ENCODE peak calls at places on chromosome 14, in seven cellular contexts. B is activated B cell treated with CpG ODN at 0.5 μM for 24 hours; O is stomach; A is cardiac fibroblast; E is MM.1S; M is CD8-positive, alpha-beta T cell; Y is cardiac muscle cell. W is an unnamed sample.

GRCh38 chr14:76577837-76578236 is 183.4 kb upstream of the VASH1 start:
- DNase-seq in E (no peak), O (no peak), Y (no peak), B (no peak), A (no peak), M (no peak), W (no peak)

GRCh38 chr14:24094839-24095195 is 706 bp downstream of the PCK2 start:
- DNase-seq in O (no peak), Y (peak), E (no peak), M (no peak), B (no peak), A (peak), W (no peak)

GRCh38 chr14:86935241-86935640 is 1057.7 kb downstream of the GALC start:
- DNase-seq in Y (peak), O (no peak), E (no peak), M (no peak), A (no peak), B (no peak), W (no peak)

GRCh38 chr14:36426836-36427235 is 93.2 kb downstream of the NKX2-1 start:
- DNase-seq in M (no peak), B (no peak), A (no peak), O (no peak), E (no peak), Y (no peak), W (no peak)

GRCh38 chr14:102131741-102132140 is 8.0 kb upstream of the WDR20 start:
- DNase-seq in M (no peak), A (no peak), B (no peak), Y (no peak), E (no peak), O (no peak), W (no peak)

GRCh38 chr14:50527970-50528369 is 4.4 kb downstream of the MAP4K5 start:
- DNase-seq in E (no peak), A (peak), Y (no peak), B (no peak), M (no peak), O (no peak), W (no peak)

GRCh38 chr14:73236157-73236556 is 1.1 kb upstream of the PAPLN start:
- DNase-seq in M (no peak), Y (no peak), A (no peak), E (no peak), B (no peak), O (no peak), W (no peak)

GRCh38 chr14:73717998-73718741 is 4.0 kb upstream of the PNMA1 start:
- DNase-seq in O (no peak), A (peak), B (no peak), E (no peak), M (no peak), Y (no peak), W (no peak)

GRCh38 chr14:102184678-102185040 is 45.0 kb downstream of the WDR20 start:
- DNase-seq in B (no peak), A (no peak), E (no peak), O (no peak), M (no peak), Y (no peak), W (no peak)

GRCh38 chr14:34781242-34781641 is 66.8 kb upstream of the CFL2 start:
- DNase-seq in Y (peak), B (no peak), E (no peak), M (no peak), A (peak), O (no peak), W (no peak)

GRCh38 chr14:100588671-100589070 is 1.5 kb upstream of the BEGAIN start:
- DNase-seq in A (no peak), O (no peak), B (no peak), Y (no peak), M (no peak), E (no peak), W (no peak)

GRCh38 chr14:97846156-97846555 is 1049.0 kb downstream of the VRK1 start:
- DNase-seq in Y (no peak), O (no peak), M (no peak), A (no peak), E (no peak), B (no peak), W (no peak)

GRCh38 chr14:55914771-55915170 is 203.4 kb upstream of the PELI2 start:
- DNase-seq in E (no peak), Y (peak), M (no peak), B (no peak), A (peak), O (no peak), W (no peak)

GRCh38 chr14:90523961-90524875 is 127.4 kb downstream of the CALM1 start:
- DNase-seq in Y (no peak), A (no peak), M (no peak), E (no peak), O (no peak), B (no peak), W (no peak)
- TF ChIP-seq CTCF in Y (no peak), A (no peak), M (no peak), E (no peak), O (no peak), B (no peak), W (no peak)

GRCh38 chr14:78790262-78790661 is 620.1 kb downstream of the NRXN3 start:
- DNase-seq in B (no peak), M (no peak), Y (no peak), O (no peak), A (no peak), E (no peak), W (no peak)
- TF ChIP-seq CTCF in B (no peak), M (no peak), Y (no peak), O (no peak), A (no peak), E (no peak), W (peak)

DNA sequence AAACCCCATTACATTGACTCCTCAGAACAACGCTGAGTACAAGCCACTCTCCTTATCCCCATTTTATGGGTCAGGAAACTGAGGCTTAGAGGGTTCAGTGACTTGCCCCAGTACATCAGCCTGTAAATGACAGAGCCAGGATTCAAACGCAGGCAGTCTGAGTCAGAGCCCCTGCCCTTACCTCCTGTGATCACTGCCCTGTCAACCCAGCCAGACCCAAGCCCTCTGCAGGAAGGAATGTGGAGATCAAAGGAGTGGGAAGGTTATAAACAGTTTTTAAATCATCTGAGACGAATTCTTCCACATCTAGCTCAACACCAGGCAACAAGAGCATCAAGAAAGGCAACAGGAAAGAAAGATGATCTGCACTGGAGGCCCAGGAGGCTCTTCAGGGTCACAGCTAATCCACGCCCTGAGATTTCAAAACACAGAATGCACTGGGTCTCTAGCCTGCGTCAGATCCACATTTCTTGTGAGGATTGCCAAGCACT is 38.5 kb downstream of the SPTB start:
- DNase-seq in A (peak), Y (peak), M (no peak), E (no peak), O (no peak), B (no peak), W (no peak)
- TF ChIP-seq CTCF in A (peak), Y (peak), M (no peak), E (no peak), O (no peak), B (no peak), W (peak)

DNA sequence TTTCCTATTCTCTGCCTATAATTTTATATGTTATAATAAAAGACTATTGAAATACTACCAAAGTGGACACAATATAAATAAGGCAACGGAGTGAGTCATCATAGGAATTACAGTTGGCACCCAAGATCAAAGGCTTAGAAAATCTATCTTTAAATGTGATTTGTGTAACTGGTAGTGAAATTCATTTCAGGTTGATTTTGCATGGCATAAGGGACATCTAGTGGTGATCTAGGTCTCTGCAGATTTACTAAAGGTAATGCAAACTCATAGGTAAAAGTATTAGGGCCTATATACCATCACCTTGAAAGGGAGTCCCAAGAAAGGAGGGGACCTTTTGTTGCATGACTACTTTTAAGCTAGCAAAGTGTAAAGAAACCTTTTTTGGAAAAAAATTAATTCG is 527.2 kb downstream of the NRXN3 start:
- DNase-seq in A (peak), Y (peak), O (no peak), M (no peak), B (no peak), E (peak), W (no peak)
- TF ChIP-seq CTCF in A (peak), Y (peak), O (no peak), M (no peak), B (no peak), E (peak), W (peak)

DNA sequence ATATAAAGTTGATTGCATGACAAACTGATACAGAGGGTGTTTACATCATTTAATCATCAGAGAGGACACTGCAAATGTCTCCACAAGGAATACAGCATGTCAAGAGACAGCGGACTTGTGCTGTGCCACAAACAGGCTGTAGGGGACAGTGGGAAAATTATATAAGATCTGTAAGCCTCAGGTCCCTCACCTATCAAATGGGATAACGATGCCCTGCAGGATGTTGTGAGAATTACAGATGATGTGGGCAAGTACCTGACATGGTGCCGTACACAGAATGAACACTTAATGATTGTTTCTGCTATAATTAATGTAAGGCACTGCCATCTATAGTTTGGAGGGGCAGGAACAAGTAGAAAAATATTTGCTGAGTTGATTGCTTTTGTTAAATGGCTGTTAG is 81.9 kb upstream of the GTF2A1 start:
- DNase-seq in Y (no peak), A (no peak), E (no peak), B (no peak), O (no peak), M (no peak), W (no peak)
- TF ChIP-seq CTCF in Y (no peak), A (no peak), E (no peak), B (no peak), O (no peak), M (no peak), W (peak)

GRCh38 chr14:99275222-99275584 is 3.2 kb upstream of the BCL11B start:
- DNase-seq in Y (no peak), M (no peak), B (no peak), O (no peak), E (no peak), A (no peak), W (no peak)

GRCh38 chr14:99276482-99276881 is 4.5 kb upstream of the BCL11B start:
- DNase-seq in B (no peak), Y (no peak), A (no peak), E (no peak), O (no peak), M (no peak), W (no peak)

GRCh38 chr14:99273724-99274345 is 1.8 kb upstream of the BCL11B start:
- DNase-seq in O (peak), Y (peak), M (no peak), B (no peak), E (no peak), A (no peak), W (no peak)

GRCh38 chr14:99273025-99273723 is 1.2 kb upstream of the BCL11B start:
- DNase-seq in O (peak), A (no peak), M (peak), E (no peak), Y (peak), B (no peak), W (peak)

GRCh38 chr14:99274346-99275221 is 2.6 kb upstream of the BCL11B start:
- DNase-seq in M (peak), O (peak), Y (peak), A (peak), B (no peak), E (peak), W (peak)
- TF ChIP-seq CTCF in M (peak), O (no peak), Y (peak), A (no peak), B (no peak), E (peak), W (peak)